ENCODE peak calls at places on chromosomes 13 and 19, in four cellular contexts. M is heart left ventricle, G is breast epithelium, B is Peyer's patch. J is an unnamed sample.
A peak's percentile ranks its signal among the peaks of the same experiment; 100 is the strongest.

GRCh38 chr13:68234278-68234677 is 1004.1 kb upstream of the PCDH9 start:
- DNase-seq in B (no peak), M (no peak), G (no peak), J (no peak)

GRCh38 chr13:42001580-42001979 is 40.7 kb upstream of the VWA8 start:
- DNase-seq in B (no peak), M (no peak), G (no peak), J (no peak)

GRCh38 chr19:1827566-1828278 is 15.6 kb upstream of the ATP8B3 start:
- DNase-seq in M (no peak), B (no peak), G (no peak), J (no peak)

GRCh38 chr13:76878043-76878442 is 8.2 kb downstream of the KCTD12 start:
- DNase-seq in B (no peak), G (no peak), M (no peak), J (no peak)

GRCh38 chr13:45209229-45209628 is 8.4 kb upstream of the KCTD4 start:
- DNase-seq in M (no peak), G (no peak), B (no peak), J (no peak)

GRCh38 chr13:106490177-106490576 is 45.3 kb downstream of the EFNB2 start:
- DNase-seq in M (no peak), B (no peak), G (no peak), J (no peak)

GRCh38 chr19:40413291-40413994 is at the start of gene PRX:
- DNase-seq in M (no peak), G (no peak), B (no peak), J (no peak)

GRCh38 chr19:46402725-46403124 is 10.6 kb downstream of the CCDC8 start:
- DNase-seq in G (no peak), M (no peak), B (no peak), J (no peak)

GRCh38 chr19:4199699-4200293 is 17.3 kb downstream of the ANKRD24 start:
- DNase-seq in M (no peak), B (peak; percentile 60), G (no peak), J (no peak)

GRCh38 chr13:90824027-90824426 is 523.5 kb upstream of the MIR17HG start:
- DNase-seq in B (no peak), M (no peak), G (no peak), J (no peak)

GRCh38 chr13:101640797-101641400 is 188.4 kb downstream of the ITGBL1 start:
- DNase-seq in M (no peak), G (no peak), B (no peak), J (no peak)

GRCh38 chr19:1944916-1945561 is 4.1 kb downstream of the CSNK1G2 start:
- DNase-seq in M (no peak), G (no peak), B (no peak), J (no peak)

GRCh38 chr13:96020941-96021340 is 32.3 kb downstream of the UGGT2 start:
- DNase-seq in B (no peak), G (no peak), M (no peak), J (no peak)

GRCh38 chr13:39603424-39603947 is 493 bp upstream of the LHFPL6 start:
- DNase-seq in G (no peak), B (no peak), M (peak; percentile 55), J (no peak)

GRCh38 chr13:30692108-30692507 is 43.2 kb upstream of the ALOX5AP start:
- DNase-seq in M (no peak), G (no peak), B (no peak), J (no peak)

GRCh38 chr13:30685320-30685859 is 50.0 kb upstream of the ALOX5AP start:
- DNase-seq in G (no peak), M (no peak), B (no peak), J (no peak)

GRCh38 chr13:30685987-30686386 is 49.4 kb upstream of the ALOX5AP start:
- DNase-seq in B (no peak), M (no peak), G (no peak), J (no peak)

GRCh38 chr13:30689752-30690151 is 45.6 kb upstream of the ALOX5AP start:
- DNase-seq in B (no peak), M (no peak), G (no peak), J (no peak)

GRCh38 chr13:30690282-30691188 is 44.8 kb upstream of the ALOX5AP start:
- DNase-seq in B (peak; percentile 82), M (peak; percentile 81), G (no peak), J (peak; percentile 77)
- TF ChIP-seq POLR2A in B (no peak), M (no peak), G (no peak), J (no peak)

DNA sequence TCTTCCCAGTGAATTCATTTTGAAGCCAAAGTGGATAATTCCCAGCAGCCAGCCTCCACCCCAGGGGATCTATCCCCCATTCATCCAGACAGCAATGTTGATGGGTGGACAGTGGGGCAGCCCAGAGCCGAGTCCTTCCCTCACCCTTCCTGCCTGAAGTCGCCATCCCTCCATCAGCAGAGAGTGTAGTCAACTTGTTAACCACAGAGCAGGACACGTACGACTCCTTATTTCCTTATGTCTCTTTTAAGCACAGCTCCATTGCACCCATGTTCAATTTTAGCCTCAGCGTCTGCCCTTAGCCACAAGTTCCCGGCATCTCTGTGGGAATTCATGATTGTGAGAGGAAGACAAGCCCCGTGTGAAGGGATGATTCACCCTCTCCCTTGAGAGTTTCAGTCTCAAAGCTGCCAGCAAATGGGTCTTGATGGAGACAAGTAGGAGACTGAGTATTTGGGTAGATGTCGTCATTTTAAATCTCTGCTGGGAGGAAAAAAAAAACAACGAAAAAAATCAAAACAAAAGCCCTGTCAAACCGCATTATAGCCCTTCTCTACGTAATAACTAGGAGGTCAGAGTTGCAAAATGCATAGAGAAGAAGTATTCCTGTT is 58.3 kb upstream of the MEDAG start:
- DNase-seq in B (no peak), M (peak; percentile 51), G (no peak), J (no peak)
- TF ChIP-seq POLR2A in B (no peak), M (no peak), G (no peak), J (no peak)

GRCh38 chr19:58408152-58409009 is at the start of gene ZNF584:
- DNase-seq in G (peak; percentile 91), M (peak; percentile 97), B (peak; percentile 97), J (peak; percentile 98)
- TF ChIP-seq POLR2A in G (peak; percentile 77), M (peak; percentile 95), B (peak; percentile 77), J (no peak)

GRCh38 chr19:41861846-41862245 is 1.8 kb downstream of the RPS19 start:
- DNase-seq in B (no peak), M (no peak), G (no peak), J (no peak)

GRCh38 chr19:41864374-41864773 is 4.3 kb downstream of the RPS19 start:
- DNase-seq in B (no peak), M (no peak), G (no peak), J (no peak)

GRCh38 chr19:41863209-41863931 is 3.3 kb downstream of the RPS19 start:
- DNase-seq in M (no peak), B (no peak), G (no peak), J (no peak)

GRCh38 chr19:41861098-41861768 is 1.2 kb downstream of the RPS19 start:
- DNase-seq in G (no peak), M (no peak), B (no peak), J (no peak)

DNA sequence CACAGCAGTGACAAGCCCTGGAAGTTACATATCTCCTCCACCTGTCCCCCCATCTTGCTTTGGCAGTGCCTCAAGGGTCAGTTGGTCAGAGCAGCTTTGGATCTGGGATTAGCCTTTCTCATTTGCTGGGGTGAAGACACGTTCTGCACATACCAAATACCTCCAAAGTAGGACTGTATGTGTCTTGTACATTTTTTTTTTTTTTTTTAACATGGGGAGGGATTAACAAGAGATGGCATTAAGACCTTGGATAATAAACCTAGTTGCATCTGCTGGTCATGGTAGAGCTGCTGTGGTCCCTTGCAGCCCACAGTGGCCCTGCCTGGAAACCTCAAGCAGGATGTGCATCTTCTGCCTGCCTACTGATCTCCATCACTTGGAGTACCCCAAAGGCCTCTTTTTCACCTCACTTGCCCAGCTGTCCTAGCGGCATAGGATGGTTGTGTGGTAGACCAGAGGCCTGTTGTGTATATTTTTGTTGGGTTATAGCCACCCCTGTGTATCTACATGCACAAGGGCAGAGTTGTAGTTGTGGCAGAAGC is 2.5 kb downstream of the RPS19 start:
- DNase-seq in G (no peak), B (no peak), M (no peak), J (no peak)
- TF ChIP-seq POLR2A in G (no peak), B (no peak), M (no peak), J (no peak)

GRCh38 chr13:112713517-112714253 is 23.8 kb downstream of the ATP11A start:
- DNase-seq in M (no peak), G (no peak), B (peak; percentile 19), J (no peak)

GRCh38 chr13:112714366-112714765 is 24.5 kb downstream of the ATP11A start:
- DNase-seq in M (peak; percentile 18), G (no peak), B (no peak), J (peak; percentile 74)

GRCh38 chr13:112711528-112712265 is 21.9 kb downstream of the ATP11A start:
- DNase-seq in M (peak; percentile 92), G (peak; percentile 66), B (peak; percentile 92), J (peak; percentile 95)

GRCh38 chr13:112710855-112711527 is 21.2 kb downstream of the ATP11A start:
- DNase-seq in B (peak; percentile 45), M (peak; percentile 50), G (no peak), J (no peak)

GRCh38 chr13:112712451-112712881 is 22.6 kb downstream of the ATP11A start:
- DNase-seq in G (no peak), M (peak; percentile 19), B (peak; percentile 43), J (peak; percentile 86)
- TF ChIP-seq POLR2A in G (no peak), M (no peak), B (no peak), J (no peak)

GRCh38 chr19:18763674-18764590 is 27.2 kb downstream of the COMP start:
- DNase-seq in B (no peak), G (peak; percentile 78), M (no peak), J (peak; percentile 67)

GRCh38 chr19:18760440-18761383 is 30.4 kb downstream of the COMP start:
- DNase-seq in M (no peak), G (no peak), B (no peak), J (no peak)

GRCh38 chr19:18762125-18763023 is 28.7 kb downstream of the COMP start:
- DNase-seq in M (peak; percentile 77), B (peak; percentile 77), G (peak; percentile 96), J (peak; percentile 91)

GRCh38 chr19:18759435-18760426 is 31.4 kb downstream of the COMP start:
- DNase-seq in B (no peak), M (no peak), G (no peak), J (no peak)

DNA sequence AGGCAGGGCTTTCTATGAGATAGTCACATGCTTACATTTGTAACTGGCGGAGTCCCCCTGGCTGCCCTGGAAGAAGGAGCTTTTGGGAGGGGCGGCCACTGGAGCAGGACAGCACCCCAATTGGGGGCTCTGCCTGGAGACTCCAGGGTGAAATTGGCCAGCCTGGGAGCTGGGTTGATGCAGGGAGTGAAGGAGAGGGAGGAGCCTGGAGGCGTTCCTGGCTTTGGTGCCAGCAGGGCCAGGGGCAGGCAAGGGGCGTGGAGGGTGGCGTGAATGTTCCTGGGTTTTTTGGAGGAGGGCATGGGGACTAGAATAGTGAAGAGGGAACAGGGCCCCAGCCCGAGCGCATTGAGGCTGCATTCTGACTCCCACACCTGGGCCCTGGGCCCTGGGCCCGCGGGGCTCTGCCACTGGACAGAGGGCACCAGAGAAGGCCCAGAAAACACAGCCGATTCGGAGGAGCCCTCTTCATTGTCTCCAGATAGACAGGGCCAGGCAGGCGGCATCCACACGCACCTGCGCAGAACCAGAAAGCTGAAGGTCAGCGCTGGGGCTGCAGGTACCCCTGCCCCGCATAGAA is 29.5 kb downstream of the COMP start:
- DNase-seq in B (no peak), M (no peak), G (no peak), J (no peak)
- TF ChIP-seq POLR2A in B (no peak), M (no peak), G (no peak), J (no peak)

J was measured in lower leg skin.